ENCODE peak calls at places on chromosomes 2 and 18, in six cellular contexts. L, Y, K, X, G and A are unnamed samples. For H3K36me3 and H3K4me1, the result is how much of the 10 kb centered on the place peaks cover.

GRCh38 chr2:239300871-239301742 is 99.7 kb downstream of the HDAC4 start:
- DNase-seq in X (no peak), G (no peak), L (peak), K (no peak), Y (no peak), A (peak)

GRCh38 chr2:103963331-103963730 is 890.6 kb upstream of the POU3F3 start:
- DNase-seq in K (no peak), G (no peak), Y (no peak), X (no peak), L (no peak), A (no peak)

GRCh38 chr2:127674241-127675209 is 805 bp downstream of the LIMS2 start:
- DNase-seq in K (no peak), G (no peak), X (no peak), Y (no peak), L (peak), A (peak)

GRCh38 chr2:2742745-2743144 is 411.7 kb upstream of the MYT1L start:
- DNase-seq in X (no peak), Y (no peak), L (no peak), G (no peak), K (no peak), A (no peak)

GRCh38 chr2:22929998-22930397 is 455.0 kb upstream of the KLHL29 start:
- DNase-seq in K (no peak), Y (no peak), L (no peak), X (no peak), G (no peak), A (no peak)

GRCh38 chr18:60812921-60813320 is 440.3 kb upstream of the MC4R start:
- DNase-seq in X (no peak), Y (no peak), L (no peak), G (no peak), K (no peak), A (no peak)

GRCh38 chr18:22412502-22412901 is 5.2 kb downstream of the CTAGE1 start:
- DNase-seq in L (no peak), G (no peak), Y (no peak), X (no peak), K (no peak), A (no peak)

GRCh38 chr2:95374916-95375471 is 27.5 kb upstream of the FAHD2A start:
- DNase-seq in L (peak), Y (no peak), X (no peak), G (no peak), K (no peak), A (peak)

GRCh38 chr2:100767224-100767653 is 52.7 kb upstream of the NPAS2 start:
- DNase-seq in G (no peak), X (no peak), K (no peak), Y (no peak), L (no peak), A (no peak)

GRCh38 chr2:43115884-43116283 is 110.5 kb downstream of the ZFP36L2 start:
- DNase-seq in G (no peak), L (no peak), K (no peak), Y (no peak), X (no peak), A (no peak)

GRCh38 chr2:84486436-84487115 is 27.5 kb upstream of the SUCLG1 start:
- DNase-seq in G (peak), L (no peak), X (no peak), Y (no peak), K (no peak), A (no peak)

GRCh38 chr2:25294573-25295462 is 46.9 kb downstream of the DNMT3A start:
- DNase-seq in X (peak), L (peak), Y (peak), K (peak), G (peak), A (peak)

GRCh38 chr2:205734436-205734835 is 52.1 kb downstream of the NRP2 start:
- DNase-seq in G (no peak), X (peak), Y (no peak), K (no peak), L (no peak), A (no peak)

GRCh38 chr2:44787663-44788062 is 153.8 kb upstream of the SIX3 start:
- DNase-seq in K (no peak), G (no peak), L (no peak), Y (no peak), X (no peak), A (no peak)

GRCh38 chr2:55703350-55703749 is 9.7 kb upstream of the PNPT1 start:
- DNase-seq in Y (no peak), L (no peak), K (no peak), G (no peak), X (no peak), A (no peak)

GRCh38 chr2:65885266-65885665 is 452.9 kb upstream of the SPRED2 start:
- DNase-seq in G (no peak), X (no peak), L (no peak), K (no peak), Y (no peak), A (no peak)

GRCh38 chr18:79877163-79878091 is 74.0 kb downstream of the SLC66A2 start:
- DNase-seq in G (no peak), X (no peak), K (no peak), L (no peak), Y (no peak), A (peak)

GRCh38 chr18:3710712-3711269 is 260.8 kb downstream of the TGIF1 start:
- DNase-seq in L (peak), K (no peak), X (no peak), Y (no peak), G (peak), A (peak)

GRCh38 chr2:112933261-112933660 is 22.3 kb downstream of the IL37 start:
- DNase-seq in G (no peak), Y (no peak), X (no peak), K (no peak), L (no peak), A (no peak)

GRCh38 chr2:88831792-88832248 is 140.3 kb downstream of the RPIA start:
- DNase-seq in G (peak), X (no peak), L (peak), K (no peak), Y (peak), A (no peak)

GRCh38 chr2:39881494-39881893 is 102.4 kb upstream of the THUMPD2 start:
- DNase-seq in K (no peak), G (no peak), Y (no peak), L (no peak), X (no peak), A (no peak)

GRCh38 chr2:95760839-95761525 is 169.2 kb downstream of the TRIM43 start:
- DNase-seq in X (no peak), L (no peak), G (no peak), K (no peak), Y (no peak), A (peak)

GRCh38 chr2:172128484-172128883 is 25.8 kb upstream of the DLX2 start:
- DNase-seq in X (no peak), G (no peak), L (no peak), K (no peak), Y (no peak), A (no peak)

GRCh38 chr2:63408530-63408929 is 179.7 kb downstream of the WDPCP start:
- DNase-seq in L (no peak), G (no peak), Y (no peak), K (no peak), X (no peak), A (no peak)

GRCh38 chr2:40668435-40668834 is 216.5 kb upstream of the SLC8A1 start:
- DNase-seq in Y (no peak), X (peak), G (no peak), L (no peak), K (no peak), A (no peak)

GRCh38 chr2:237097326-237097910 is 11.7 kb downstream of the COPS8 start:
- DNase-seq in X (no peak), G (no peak), K (no peak), Y (no peak), L (no peak), A (no peak)

GRCh38 chr2:175621847-175622246 is 380.2 kb downstream of the LNPK start:
- DNase-seq in X (no peak), G (no peak), L (no peak), K (no peak), Y (no peak), A (no peak)

GRCh38 chr2:109609352-109610024 is 4.3 kb downstream of the SEPTIN10 start:
- DNase-seq in G (peak), K (no peak), Y (peak), X (no peak), L (peak), A (no peak)

GRCh38 chr2:102185347-102185746 is 1.5 kb upstream of the IL1RL2 start:
- DNase-seq in G (no peak), Y (no peak), K (no peak), X (no peak), L (no peak), A (no peak)

DNA sequence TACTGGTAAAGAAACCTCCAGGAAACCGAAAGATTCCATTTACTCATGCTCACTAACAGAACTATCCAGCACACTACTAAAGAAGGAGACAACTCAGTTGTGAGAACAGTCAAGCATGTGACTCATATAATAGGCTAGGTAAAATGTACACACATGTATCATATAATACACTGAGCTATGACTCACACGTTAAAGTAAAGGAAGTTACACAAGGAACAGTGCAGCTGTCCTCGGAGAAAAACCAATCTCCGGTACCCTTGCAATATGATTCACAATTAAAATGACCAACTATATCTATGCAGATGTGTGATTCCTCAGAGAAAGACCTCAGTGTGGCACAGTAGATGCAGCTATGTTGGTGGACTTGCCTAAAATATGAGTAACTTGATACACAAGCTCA is 76.6 kb downstream of the STRN start:
- DNase-seq in L (no peak), Y (no peak), K (no peak), X (no peak), G (peak), A (no peak)
- H3K36me3 ChIP-seq in L (half or more), Y (under half), K (under half), X (under half), G (under half), A (under half)

DNA sequence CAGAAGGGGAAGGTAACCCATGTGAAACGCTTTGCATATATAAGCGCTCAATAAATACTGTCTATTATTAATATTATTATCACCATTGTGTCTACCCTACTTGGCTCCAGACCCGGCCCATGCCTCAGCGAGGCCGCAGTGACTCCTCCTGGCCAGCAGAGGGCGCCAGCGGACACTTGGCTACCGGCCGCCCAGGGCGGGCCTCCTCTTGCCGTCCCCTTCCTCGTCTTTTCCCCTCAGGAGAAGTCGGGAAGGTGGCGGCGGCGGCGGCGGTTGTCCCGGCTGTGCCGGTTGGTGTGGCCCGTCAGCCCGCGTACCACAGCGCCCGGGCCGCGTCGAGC is at the start of gene AGFG1:
- DNase-seq in L (peak), X (peak), G (peak), Y (peak), K (peak), A (peak)
- H3K4me1 ChIP-seq in L (under half), X (under half), G (under half), Y (under half), K (under half), A (under half)

GRCh38 chr18:23460285-23461273 is 7.5 kb downstream of the RIOK3 start:
- DNase-seq in G (peak), L (no peak), K (no peak), X (no peak), Y (no peak), A (no peak)

GRCh38 chr18:23458830-23459529 is 5.9 kb downstream of the RIOK3 start:
- DNase-seq in L (no peak), G (no peak), Y (no peak), X (no peak), K (no peak), A (no peak)

GRCh38 chr18:23459530-23459921 is 6.4 kb downstream of the RIOK3 start:
- DNase-seq in K (no peak), G (no peak), L (no peak), X (no peak), Y (no peak), A (no peak)

GRCh38 chr18:23462876-23463275 is 9.8 kb downstream of the RIOK3 start:
- DNase-seq in X (no peak), L (no peak), G (no peak), K (no peak), Y (no peak), A (no peak)
- H3K36me3 ChIP-seq in X (under half), L (half or more), G (under half), K (under half), Y (under half), A (under half)

GRCh38 chr18:57439617-57439975 is 4.4 kb downstream of the ONECUT2 start:
- DNase-seq in Y (no peak), G (no peak), L (no peak), K (no peak), X (no peak), A (peak)
- H3K4me1 ChIP-seq in Y (under half), G (under half), L (half or more), K (under half), X (under half), A (under half)

GRCh38 chr2:131130298-131130596 is 25.1 kb downstream of the PLEKHB2 start:
- DNase-seq in K (no peak), G (no peak), Y (no peak), L (no peak), X (no peak), A (no peak)

GRCh38 chr2:131126436-131126835 is 21.3 kb downstream of the PLEKHB2 start:
- DNase-seq in G (no peak), K (no peak), X (no peak), L (no peak), Y (no peak), A (no peak)

GRCh38 chr2:131127076-131127475 is 21.9 kb downstream of the PLEKHB2 start:
- DNase-seq in L (no peak), X (no peak), K (no peak), G (no peak), Y (no peak), A (no peak)

GRCh38 chr2:131125195-131125757 is 20.1 kb downstream of the PLEKHB2 start:
- DNase-seq in G (no peak), K (no peak), X (no peak), Y (no peak), L (no peak), A (no peak)

DNA sequence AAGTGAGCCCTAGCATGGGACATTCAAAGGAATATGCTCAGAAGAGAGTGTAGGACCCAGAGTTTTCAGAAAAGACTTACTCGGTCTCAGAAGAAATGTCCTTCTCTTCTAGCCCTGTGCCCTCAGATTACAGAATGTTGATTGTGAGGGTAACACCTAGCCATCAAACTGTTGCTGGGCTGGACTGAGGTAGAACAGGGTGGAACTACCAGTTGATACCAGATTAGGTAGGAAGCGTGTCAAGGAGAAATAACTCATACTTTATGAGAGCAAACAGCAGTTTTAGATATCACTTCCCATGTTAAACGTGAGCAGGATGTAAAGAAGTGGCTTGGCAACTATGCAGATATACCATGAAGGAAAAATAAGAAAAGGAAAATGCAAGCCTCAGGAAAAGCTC is 22.8 kb downstream of the PLEKHB2 start:
- DNase-seq in Y (no peak), X (no peak), G (no peak), L (no peak), K (no peak), A (no peak)
- H3K36me3 ChIP-seq in Y (under half), X (under half), G (under half), L (half or more), K (half or more), A (under half)